ENCODE peak calls at places on chromosomes 7 and 10, in four cellular contexts. X, P, Z and Q are unnamed samples.

GRCh38 chr7:91424372-91424771 is 160.1 kb downstream of the FZD1 start:
- DNase-seq in Z (peak; percentile 9), X (no peak), P (peak; percentile 47), Q (no peak)

GRCh38 chr7:134902058-134902457 is 84.2 kb upstream of the AGBL3 start:
- DNase-seq in X (no peak), P (no peak), Z (no peak), Q (no peak)

GRCh38 chr10:99835947-99836346 is 53.5 kb downstream of the ABCC2 start:
- DNase-seq in Z (no peak), X (no peak), P (no peak), Q (no peak)

GRCh38 chr10:60093317-60093716 is 187.0 kb upstream of the CCDC6 start:
- DNase-seq in P (no peak), Z (no peak), X (no peak), Q (no peak)

GRCh38 chr7:1267016-1267900 is 34.6 kb downstream of the UNCX start:
- DNase-seq in X (no peak), P (no peak), Z (no peak), Q (no peak)

GRCh38 chr10:96830511-96831199 is 1.4 kb upstream of the LCOR start:
- DNase-seq in P (peak; percentile 27), X (peak; percentile 67), Z (peak; percentile 84), Q (peak; percentile 86)

GRCh38 chr7:120603366-120603765 is 254.6 kb downstream of the TSPAN12 start:
- DNase-seq in X (no peak), P (no peak), Z (no peak), Q (no peak)

GRCh38 chr10:3173173-3173878 is 744 bp upstream of the PITRM1 start:
- DNase-seq in P (no peak), Z (peak; percentile 91), X (no peak), Q (peak; percentile 100)

GRCh38 chr10:75648854-75649253 is 217.4 kb downstream of the LRMDA start:
- DNase-seq in X (no peak), Z (no peak), P (no peak), Q (no peak)

GRCh38 chr7:134140889-134141867 is 14.0 kb downstream of the LRGUK start:
- DNase-seq in X (no peak), Z (peak; percentile 92), P (peak; percentile 86), Q (peak; percentile 57)

GRCh38 chr10:94496010-94496409 is 49.6 kb upstream of the HELLS start:
- DNase-seq in X (peak; percentile 26), Z (no peak), P (no peak), Q (no peak)

GRCh38 chr7:112143151-112143550 is 63.0 kb downstream of the DOCK4 start:
- DNase-seq in Z (no peak), X (no peak), P (no peak), Q (no peak)

GRCh38 chr7:13952921-13953320 is 36.5 kb downstream of the ETV1 start:
- DNase-seq in X (no peak), Z (no peak), P (no peak), Q (no peak)

DNA sequence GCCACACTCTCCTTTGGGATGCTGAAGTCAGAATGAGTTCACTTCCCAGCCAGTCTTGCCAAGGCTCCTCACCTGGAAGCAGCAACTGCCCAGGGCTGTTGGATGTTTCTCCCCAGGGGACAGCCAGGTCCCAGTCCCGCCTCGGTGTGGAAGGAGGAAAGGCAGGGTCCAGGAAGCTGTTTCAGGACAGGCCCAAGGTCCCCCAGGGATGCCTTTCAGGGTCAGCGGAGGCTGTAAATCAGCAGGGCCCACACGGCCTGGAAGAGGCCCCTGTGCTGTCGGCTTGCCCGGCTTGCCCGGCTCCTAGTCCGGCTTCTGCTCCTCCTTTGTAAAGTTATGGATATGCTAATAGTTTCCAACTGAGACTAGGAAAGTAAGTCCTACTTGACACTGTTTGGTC is 10.3 kb downstream of the IKZF1 start:
- DNase-seq in X (no peak), P (no peak), Z (no peak), Q (peak; percentile 58)
- H3K9me3 ChIP-seq in X (no peaks in the 10 kb centered on the region), P (peaks cover 4% of the 10 kb centered on the region), Z (no peaks in the 10 kb centered on the region), Q (no peaks in the 10 kb centered on the region)

GRCh38 chr10:79435271-79436065 is 10.0 kb downstream of the ZCCHC24 start:
- DNase-seq in Z (no peak), X (no peak), P (no peak), Q (no peak)
- TF ChIP-seq NRF1 in Z (no peak), X (no peak), P (no peak), Q (no peak)

GRCh38 chr10:88941026-88941425 is 11.5 kb downstream of the ACTA2 start:
- DNase-seq in X (no peak), Z (no peak), P (no peak), Q (no peak)

GRCh38 chr10:88946965-88947590 is 5.5 kb downstream of the ACTA2 start:
- DNase-seq in P (no peak), Z (no peak), X (no peak), Q (no peak)

GRCh38 chr10:88946200-88946599 is 6.4 kb downstream of the ACTA2 start:
- DNase-seq in Z (no peak), X (no peak), P (no peak), Q (no peak)

GRCh38 chr10:88943778-88944177 is 8.8 kb downstream of the ACTA2 start:
- DNase-seq in P (no peak), Z (no peak), X (no peak), Q (no peak)

GRCh38 chr10:88944813-88945212 is 7.8 kb downstream of the ACTA2 start:
- DNase-seq in P (no peak), Z (no peak), X (no peak), Q (no peak)
- H3K9me3 ChIP-seq in P (no peaks in the 10 kb centered on the region), Z (no peaks in the 10 kb centered on the region), X (no peaks in the 10 kb centered on the region), Q (no peaks in the 10 kb centered on the region)

DNA sequence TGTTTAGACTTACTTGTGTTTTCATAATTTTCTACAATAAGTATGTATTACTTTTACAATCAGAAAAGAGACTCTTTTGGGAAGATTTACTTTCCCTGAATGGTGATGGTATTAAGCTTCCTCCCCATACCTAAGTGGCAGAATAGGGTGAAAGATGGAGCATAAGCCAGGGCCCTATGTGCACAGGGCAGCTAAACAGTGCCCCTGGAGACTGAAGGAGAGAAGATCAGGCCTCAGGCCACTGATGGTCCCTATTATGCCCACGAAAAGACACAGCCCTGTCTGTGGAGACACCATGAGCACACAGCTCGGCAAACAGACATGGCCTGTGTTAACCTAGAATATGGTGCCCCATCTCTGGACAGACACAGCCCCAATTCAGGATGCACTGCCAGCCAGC is 139.4 kb downstream of the OAT start:
- DNase-seq in P (no peak), X (no peak), Z (no peak), Q (no peak)
- TF ChIP-seq NRF1 in P (no peak), X (no peak), Z (no peak), Q (no peak)

GRCh38 chr7:3994764-3995163 is 687.3 kb upstream of the FOXK1 start:
- DNase-seq in Z (no peak), P (no peak), X (no peak), Q (no peak)

GRCh38 chr7:3995187-3995586 is 686.9 kb upstream of the FOXK1 start:
- DNase-seq in X (no peak), Z (peak; percentile 25), P (peak; percentile 52), Q (peak; percentile 78)

GRCh38 chr7:3991771-3992231 is 690.3 kb upstream of the FOXK1 start:
- DNase-seq in Z (no peak), X (no peak), P (peak; percentile 71), Q (no peak)

GRCh38 chr7:3998060-3998459 is 684.0 kb upstream of the FOXK1 start:
- DNase-seq in X (no peak), Z (no peak), P (no peak), Q (no peak)

DNA sequence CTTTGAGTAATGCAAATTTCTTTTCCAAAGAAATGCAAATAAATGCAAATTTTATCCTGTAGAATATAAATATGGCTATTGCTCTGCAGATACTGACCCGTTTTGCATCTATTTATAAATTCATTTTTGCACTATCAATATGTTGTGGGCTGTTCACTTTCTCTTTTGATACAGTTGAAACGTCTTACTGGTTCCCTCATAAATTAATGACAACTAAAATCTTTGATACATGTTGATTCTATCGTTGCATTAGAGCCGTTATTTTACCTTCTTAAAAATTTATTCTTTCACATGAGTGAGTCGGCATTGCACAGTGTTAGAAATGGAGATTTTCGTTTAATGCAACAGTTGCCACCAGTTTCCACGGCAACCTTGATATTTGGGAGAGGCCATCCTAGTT is 689.3 kb upstream of the FOXK1 start:
- DNase-seq in X (no peak), P (no peak), Z (no peak), Q (no peak)
- H3K9me3 ChIP-seq in X (no peaks in the 10 kb centered on the region), P (no peaks in the 10 kb centered on the region), Z (no peaks in the 10 kb centered on the region), Q (no peaks in the 10 kb centered on the region)

DNA sequence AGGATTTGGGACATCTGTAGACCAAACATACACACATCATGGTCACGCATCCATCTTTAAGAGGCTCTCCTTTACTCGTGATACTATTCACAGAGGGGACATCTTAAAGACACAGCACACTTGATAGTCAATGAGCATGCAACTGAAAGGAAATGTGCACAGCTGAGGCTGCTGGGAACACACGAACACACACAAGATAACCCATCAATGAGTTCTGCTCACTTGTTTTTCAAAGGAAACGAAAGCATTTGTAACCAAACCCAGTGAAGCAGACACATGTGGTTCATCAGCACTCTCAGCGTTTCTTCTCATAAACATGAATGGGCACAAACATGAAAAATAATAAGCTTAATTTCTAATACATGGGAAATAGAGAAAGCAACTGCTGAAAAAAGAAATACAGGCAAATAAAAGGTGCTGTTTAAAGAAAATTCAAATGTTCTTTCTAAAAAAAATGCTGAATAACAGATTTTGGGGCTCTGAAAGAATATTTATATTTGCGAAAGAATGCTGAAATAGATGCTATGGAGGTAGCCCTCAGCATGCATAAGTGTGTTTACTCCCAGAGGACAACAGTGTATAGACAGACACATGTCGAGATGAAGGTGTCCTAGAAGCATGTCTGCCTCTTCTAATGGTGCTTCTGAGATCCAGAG is 59.7 kb upstream of the LAMB4 start:
- DNase-seq in X (peak; percentile 77), P (no peak), Z (no peak), Q (no peak)
- TF ChIP-seq NRF1 in X (no peak), P (no peak), Z (no peak), Q (no peak)

GRCh38 chr7:153393666-153394065 is 634.1 kb downstream of the ACTR3B start:
- DNase-seq in Z (no peak), X (no peak), P (no peak), Q (no peak)
- H3K9me3 ChIP-seq in Z (no peaks in the 10 kb centered on the region), X (no peaks in the 10 kb centered on the region), P (peaks cover 8% of the 10 kb centered on the region), Q (peaks cover 47% of the 10 kb centered on the region)